ENCODE peak calls at places on chromosomes 7 and 10, in nine cellular contexts. E, R, Q, H, G, O, A, X and U are unnamed samples.

GRCh38 chr10:100826983-100827818 is 81.8 kb downstream of the PAX2 start:
- DNase-seq in Q (peak; percentile 80), O (peak; percentile 56), A (no peak), H (peak; percentile 35), G (no peak), X (peak; percentile 61), R (peak; percentile 23), E (peak; percentile 63), U (peak; percentile 75)

GRCh38 chr10:103915794-103916193 is 2.2 kb downstream of the STN1 start:
- DNase-seq in E (no peak), X (no peak), G (no peak), O (no peak), A (no peak), H (peak; percentile 36), Q (no peak), R (peak; percentile 40), U (no peak)

GRCh38 chr10:93991596-93992284 is 2.0 kb upstream of the PLCE1 start:
- DNase-seq in A (no peak), H (peak; percentile 51), R (peak; percentile 58), G (peak; percentile 27), O (no peak), X (peak; percentile 49), E (peak; percentile 73), Q (no peak), U (no peak)

GRCh38 chr10:14757394-14757793 is 17.3 kb downstream of the FAM107B start:
- DNase-seq in A (no peak), G (no peak), H (no peak), O (no peak), R (no peak), E (no peak), Q (no peak), X (no peak), U (no peak)

GRCh38 chr10:42488416-42488815 is 150.0 kb downstream of the ZNF33B start:
- DNase-seq in R (no peak), O (no peak), H (no peak), Q (no peak), G (no peak), A (no peak), E (no peak), X (no peak), U (no peak)

GRCh38 chr10:77386833-77387232 is 250.8 kb downstream of the KCNMA1 start:
- DNase-seq in X (no peak), H (no peak), E (no peak), A (no peak), Q (no peak), O (no peak), G (no peak), R (no peak), U (no peak)

GRCh38 chr10:77348082-77348481 is 289.5 kb downstream of the KCNMA1 start:
- DNase-seq in G (no peak), R (no peak), O (no peak), A (no peak), E (no peak), X (no peak), Q (no peak), H (no peak), U (no peak)

GRCh38 chr7:126805351-126805750 is 447.4 kb downstream of the GRM8 start:
- DNase-seq in O (no peak), H (no peak), Q (no peak), R (no peak), X (peak; percentile 12), A (no peak), E (no peak), G (no peak), U (no peak)

GRCh38 chr7:96380111-96380512 is 58.2 kb upstream of the SLC25A13 start:
- DNase-seq in O (no peak), X (peak; percentile 31), E (no peak), G (no peak), Q (no peak), A (no peak), R (no peak), H (no peak), U (no peak)

GRCh38 chr10:6239213-6239991 is 36.7 kb downstream of the PFKFB3 start:
- DNase-seq in R (peak; percentile 42), E (peak; percentile 88), X (no peak), O (no peak), A (no peak), H (peak; percentile 42), Q (peak; percentile 88), G (no peak), U (no peak)

GRCh38 chr10:7412482-7413251 is 1.8 kb upstream of the SFMBT2 start:
- DNase-seq in H (no peak), G (peak; percentile 56), R (peak; percentile 38), Q (peak; percentile 39), O (no peak), A (no peak), X (peak; percentile 82), E (no peak), U (no peak)

GRCh38 chr10:69914373-69915268 is 112.9 kb downstream of the COL13A1 start:
- DNase-seq in X (peak; percentile 87), G (peak; percentile 75), H (peak; percentile 77), Q (peak; percentile 87), E (peak; percentile 83), A (peak; percentile 27), O (peak; percentile 74), R (peak; percentile 78), U (no peak)

GRCh38 chr7:405489-406211 is 114.0 kb downstream of the PDGFA start:
- DNase-seq in Q (peak; percentile 43), X (no peak), O (no peak), G (no peak), H (peak; percentile 20), A (no peak), E (no peak), R (peak; percentile 5), U (no peak)

GRCh38 chr10:119207367-119207668 is at the start of gene GRK5:
- DNase-seq in R (peak; percentile 95), Q (peak; percentile 98), X (peak; percentile 94), G (peak; percentile 90), O (peak; percentile 94), E (peak; percentile 98), H (peak; percentile 96), A (peak; percentile 80), U (peak; percentile 94)

GRCh38 chr7:149874644-149875028 is 867 bp downstream of the ATP6V0E2 start:
- DNase-seq in R (no peak), H (peak; percentile 69), E (no peak), G (peak; percentile 73), O (no peak), A (no peak), Q (no peak), X (no peak), U (no peak)
- TF ChIP-seq POLR2AphosphoS5 in R (no peak), H (no peak), E (no peak), G (peak; percentile 60), O (no peak), A (no peak), Q (no peak), X (no peak), U (no peak)

DNA sequence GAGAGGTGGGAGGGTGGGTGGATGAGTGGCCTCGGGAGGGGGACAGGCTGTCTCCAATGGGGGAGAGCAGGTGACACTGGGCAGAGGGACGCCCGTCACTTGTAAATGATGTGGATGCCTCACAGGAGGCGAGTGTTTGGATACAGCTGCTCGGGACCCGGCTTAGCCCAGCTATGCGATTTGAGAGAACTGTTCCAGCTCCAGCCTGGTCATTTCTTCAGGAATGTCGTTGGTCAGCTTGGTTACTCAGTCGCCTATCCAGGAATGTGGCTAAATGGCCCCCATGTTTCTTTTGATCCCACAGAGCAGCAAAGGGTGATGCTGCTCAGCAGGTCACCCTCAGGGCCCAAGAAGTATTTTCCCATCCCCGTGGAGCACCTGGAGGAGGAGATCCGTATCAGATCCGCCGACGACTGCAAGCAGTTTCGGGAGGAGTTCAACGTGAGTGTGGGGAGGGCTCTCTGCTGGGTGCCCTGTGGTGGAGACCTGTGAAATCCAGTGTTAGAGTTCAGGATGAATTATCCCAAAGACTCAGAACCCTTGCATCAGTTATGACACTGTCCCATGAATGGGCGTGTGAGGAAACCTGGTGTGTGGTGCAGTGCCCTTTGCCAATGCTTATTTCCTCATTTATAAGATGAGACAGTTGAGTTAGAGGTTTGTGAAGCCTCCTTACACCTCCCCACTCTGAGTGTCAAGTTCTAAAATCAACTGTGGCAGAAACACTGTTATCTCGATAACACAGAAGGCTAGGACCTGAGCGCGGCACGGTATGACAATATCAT is 76.8 kb downstream of the MKI67 start:
- DNase-seq in R (no peak), Q (no peak), E (peak; percentile 53), A (no peak), X (no peak), O (no peak), H (no peak), G (no peak), U (no peak)
- TF ChIP-seq POLR2AphosphoS5 in R (no peak), Q (no peak), E (no peak), A (no peak), X (no peak), O (no peak), H (no peak), G (no peak), U (no peak)

GRCh38 chr7:2104107-2104710 is 128.5 kb downstream of the MAD1L1 start:
- DNase-seq in E (peak; percentile 97), O (peak; percentile 88), X (peak; percentile 90), H (peak; percentile 67), G (peak; percentile 56), R (peak; percentile 75), A (peak; percentile 43), Q (peak; percentile 99), U (peak; percentile 90)
- TF ChIP-seq POLR2AphosphoS5 in E (peak; percentile 54), O (no peak), X (no peak), H (peak; percentile 84), G (peak; percentile 36), R (peak; percentile 10), A (no peak), Q (peak; percentile 18), U (peak; percentile 34)

GRCh38 chr7:4740796-4741195 is 34.6 kb upstream of the AP5Z1 start:
- DNase-seq in A (no peak), Q (no peak), X (no peak), E (no peak), G (no peak), H (no peak), O (no peak), R (no peak), U (no peak)

GRCh38 chr7:4737300-4737699 is 38.1 kb upstream of the AP5Z1 start:
- DNase-seq in G (no peak), A (no peak), E (no peak), Q (no peak), O (no peak), H (no peak), X (no peak), R (no peak), U (no peak)

GRCh38 chr7:4738711-4739527 is 36.5 kb upstream of the AP5Z1 start:
- DNase-seq in O (no peak), H (peak; percentile 36), G (no peak), A (no peak), X (peak; percentile 59), E (peak; percentile 81), Q (peak; percentile 87), R (no peak), U (no peak)

GRCh38 chr7:4742051-4742573 is 33.3 kb upstream of the AP5Z1 start:
- DNase-seq in Q (no peak), H (peak; percentile 49), O (no peak), X (no peak), A (no peak), E (no peak), R (peak; percentile 64), G (no peak), U (no peak)

DNA sequence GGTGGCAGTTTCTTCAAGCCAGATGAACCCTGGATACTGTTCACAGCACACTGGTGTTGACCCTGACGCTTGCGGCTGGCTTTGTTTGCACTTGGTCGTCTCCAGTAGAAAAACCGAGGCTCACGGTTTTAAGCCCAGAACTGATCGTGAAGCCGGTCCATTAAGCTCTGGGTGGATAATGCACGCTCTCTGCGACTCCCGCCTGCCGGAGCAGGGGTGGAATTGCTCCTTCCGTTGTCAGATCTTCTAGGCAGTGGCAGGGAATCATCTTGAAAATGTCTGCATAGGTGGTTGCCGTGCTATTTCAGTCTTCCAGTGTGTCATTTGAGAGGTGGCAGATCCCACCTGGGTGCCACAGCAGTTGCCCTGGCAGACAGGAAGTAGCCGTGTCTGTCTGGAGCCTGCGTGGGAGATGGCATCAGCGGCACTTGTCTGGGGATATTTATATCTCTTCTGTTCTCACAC is 35.9 kb upstream of the AP5Z1 start:
- DNase-seq in H (peak; percentile 38), G (no peak), O (no peak), E (no peak), Q (peak; percentile 77), R (no peak), A (no peak), X (no peak), U (no peak)
- TF ChIP-seq POLR2AphosphoS5 in H (no peak), G (no peak), O (no peak), E (no peak), Q (no peak), R (no peak), A (no peak), X (no peak), U (no peak)